ENCODE peak calls at places on chromosomes 2 and 18, in six cellular contexts. I is heart right ventricle, O is PC-9, V is brain microvascular endothelial cell, H is left lung, Z is neuronal stem cell. B is an unnamed sample.
A peak's percentile ranks its signal among the peaks of the same experiment; 100 is the strongest.

GRCh38 chr2:190100298-190100697 is 37.8 kb upstream of the MSTN start:
- DNase-seq in I (no peak), O (no peak), V (no peak), H (no peak), Z (no peak), B (no peak)

GRCh38 chr2:199303814-199304213 is 153.9 kb downstream of the SATB2 start:
- DNase-seq in I (no peak), O (no peak), V (peak; percentile 91), H (no peak), Z (no peak), B (peak; percentile 76)

GRCh38 chr18:35378206-35378795 is 1.2 kb upstream of the ZNF396 start:
- DNase-seq in I (no peak), O (no peak), V (no peak), H (no peak), Z (no peak), B (no peak)

GRCh38 chr2:36338827-36339145 is 16.8 kb upstream of the CRIM1 start:
- DNase-seq in I (no peak), O (peak; percentile 93), V (peak; percentile 57), H (no peak), Z (no peak), B (no peak)

GRCh38 chr2:208265371-208265806 is 666 bp upstream of the PIKFYVE start:
- DNase-seq in I (no peak), O (no peak), V (peak; percentile 61), H (peak; percentile 52), Z (peak; percentile 12), B (no peak)

GRCh38 chr2:128663371-128664050 is 344.8 kb upstream of the HS6ST1 start:
- DNase-seq in I (no peak), O (no peak), V (no peak), H (no peak), Z (no peak), B (no peak)

GRCh38 chr2:220215785-220216184 is 588.4 kb downstream of the SLC4A3 start:
- DNase-seq in I (no peak), O (no peak), V (no peak), H (no peak), Z (no peak), B (no peak)

GRCh38 chr2:61443342-61444041 is 27.4 kb downstream of the USP34 start:
- DNase-seq in I (no peak), O (no peak), V (no peak), H (no peak), Z (no peak), B (no peak)

GRCh38 chr2:231190531-231191197 is 7.8 kb upstream of the ARMC9 start:
- DNase-seq in I (peak; percentile 73), O (no peak), V (peak; percentile 28), H (peak; percentile 63), Z (no peak), B (peak; percentile 95)

GRCh38 chr2:129738799-129739198 is 240.7 kb upstream of the RAB6C start:
- DNase-seq in I (no peak), O (no peak), V (no peak), H (no peak), Z (no peak), B (no peak)

GRCh38 chr2:54528311-54528945 is 72.3 kb downstream of the SPTBN1 start:
- DNase-seq in I (no peak), O (no peak), V (no peak), H (no peak), Z (no peak), B (no peak)

GRCh38 chr2:226524381-226524843 is 275.2 kb downstream of the IRS1 start:
- DNase-seq in I (no peak), O (peak; percentile 35), V (peak; percentile 83), H (no peak), Z (no peak), B (no peak)

GRCh38 chr18:21826196-21826595 is 85.6 kb downstream of the MIB1 start:
- DNase-seq in I (no peak), O (no peak), V (no peak), H (no peak), Z (no peak), B (no peak)

GRCh38 chr18:21823848-21824247 is 83.3 kb downstream of the MIB1 start:
- DNase-seq in I (no peak), O (no peak), V (no peak), H (no peak), Z (no peak), B (no peak)

GRCh38 chr18:21830533-21830932 is 89.9 kb downstream of the MIB1 start:
- DNase-seq in I (no peak), O (no peak), V (no peak), H (no peak), Z (no peak), B (no peak)

GRCh38 chr18:21831413-21831831 is 90.8 kb downstream of the MIB1 start:
- DNase-seq in I (no peak), O (no peak), V (peak; percentile 53), H (no peak), Z (no peak), B (no peak)

GRCh38 chr18:21826641-21827302 is 86.2 kb downstream of the MIB1 start:
- DNase-seq in I (no peak), O (no peak), V (no peak), H (no peak), Z (no peak), B (no peak)
- H3K4me3 ChIP-seq in I (peak overlapping the region; percentile 57), O (no peak overlapping the region), V (no peak overlapping the region), H (no peak overlapping the region), Z (no peak overlapping the region), B (no peak overlapping the region)

DNA sequence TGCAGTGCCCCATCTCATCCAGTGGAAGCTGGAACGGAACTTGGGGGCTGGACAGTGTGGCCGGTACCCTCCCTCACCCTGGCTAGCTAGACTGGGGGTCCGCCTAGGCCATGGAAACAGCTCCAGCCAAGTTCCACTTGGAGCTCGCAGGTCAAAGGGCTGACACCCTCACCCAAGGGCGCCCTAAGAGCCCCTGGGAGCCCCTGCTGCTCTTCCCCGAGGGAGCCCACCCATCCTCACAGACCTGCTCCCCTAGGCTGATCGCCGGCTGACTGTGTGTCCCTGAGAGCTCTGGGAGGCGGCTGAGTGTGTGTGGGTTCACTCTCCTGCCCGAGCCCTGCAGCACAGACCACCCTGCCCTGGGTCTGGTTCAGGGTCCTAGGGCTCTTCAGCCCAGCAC is 118.2 kb upstream of the OTOS start:
- DNase-seq in I (no peak), O (no peak), V (no peak), H (no peak), Z (no peak), B (peak; percentile 71)
- H3K27ac ChIP-seq in I (peak overlapping the region; percentile 93), O (no peak overlapping the region), V (no peak overlapping the region), H (peak overlapping the region; percentile 39), Z (no peak overlapping the region), B (peak overlapping the region; percentile 99)

GRCh38 chr2:19348692-19349091 is 9.7 kb downstream of the OSR1 start:
- DNase-seq in I (no peak), O (no peak), V (no peak), H (no peak), Z (no peak), B (no peak)

GRCh38 chr2:19351499-19351898 is 6.9 kb downstream of the OSR1 start:
- DNase-seq in I (no peak), O (no peak), V (no peak), H (no peak), Z (no peak), B (no peak)

GRCh38 chr2:19349911-19350677 is 8.3 kb downstream of the OSR1 start:
- DNase-seq in I (peak; percentile 76), O (no peak), V (peak; percentile 34), H (no peak), Z (peak; percentile 59), B (peak; percentile 87)

GRCh38 chr2:19351914-19352697 is 6.3 kb downstream of the OSR1 start:
- DNase-seq in I (peak; percentile 43), O (no peak), V (no peak), H (no peak), Z (no peak), B (peak; percentile 78)

GRCh38 chr2:19350678-19351401 is 7.6 kb downstream of the OSR1 start:
- DNase-seq in I (no peak), O (no peak), V (no peak), H (no peak), Z (no peak), B (no peak)
- H3K4me3 ChIP-seq in I (peak overlapping the region; percentile 41), O (no peak overlapping the region), V (peak overlapping the region; percentile 40), H (no peak overlapping the region), Z (peak overlapping the region; percentile 56), B (no peak overlapping the region)

DNA sequence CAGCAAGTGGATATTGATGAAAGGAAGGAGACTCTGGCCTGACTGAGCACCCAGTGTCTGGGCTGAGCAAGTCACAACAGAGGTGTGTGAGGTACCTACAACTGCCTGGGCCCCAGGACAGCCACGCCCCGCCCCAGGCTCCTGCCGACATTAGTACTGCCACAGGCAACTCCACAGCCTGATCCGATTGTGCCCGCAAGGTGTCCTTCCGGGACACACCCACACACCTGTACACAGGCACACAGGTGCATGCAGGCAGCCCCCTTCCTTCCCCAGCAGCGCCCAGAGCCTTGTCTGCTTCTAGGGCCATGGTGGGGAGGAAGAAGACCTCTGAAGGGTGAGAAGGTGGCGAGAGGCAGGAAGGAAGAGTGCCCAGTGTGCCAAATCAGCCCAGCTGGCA is 83.6 kb downstream of the TNS1 start:
- DNase-seq in I (no peak), O (no peak), V (no peak), H (no peak), Z (no peak), B (no peak)
- H3K27ac ChIP-seq in I (peak overlapping the region; percentile 96), O (no peak overlapping the region), V (no peak overlapping the region), H (peak overlapping the region; percentile 71), Z (no peak overlapping the region), B (peak overlapping the region; percentile 94)

DNA sequence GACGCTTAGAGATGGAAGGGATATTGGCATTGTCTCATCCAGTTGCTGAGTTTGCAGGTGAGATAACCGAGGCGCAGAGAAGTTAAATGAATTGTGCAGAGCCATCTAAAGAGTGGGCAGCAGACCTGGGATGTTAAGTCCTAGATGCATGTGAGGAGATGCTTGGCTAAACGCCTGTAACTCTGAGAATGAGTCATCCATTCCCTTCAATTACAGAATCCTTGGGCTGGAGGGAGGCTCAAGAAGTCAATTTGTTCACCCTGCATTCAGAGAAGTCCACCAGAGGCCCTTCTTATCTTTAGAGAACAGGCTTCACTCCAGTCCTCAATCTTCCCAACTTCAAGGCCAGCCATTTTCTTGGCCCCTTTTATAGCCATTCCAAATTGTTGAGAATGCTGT is 1.6 kb downstream of the EHD3 start:
- DNase-seq in I (no peak), O (peak; percentile 42), V (peak; percentile 80), H (no peak), Z (no peak), B (no peak)
- H3K4me3 ChIP-seq in I (peak overlapping the region; percentile 72), O (no peak overlapping the region), V (peak overlapping the region; percentile 85), H (peak overlapping the region; percentile 62), Z (no peak overlapping the region), B (no peak overlapping the region)

GRCh38 chr2:127408807-127409099 is 9.5 kb upstream of the PROC start:
- DNase-seq in I (no peak), O (no peak), V (no peak), H (no peak), Z (no peak), B (no peak)
- H3K27ac ChIP-seq in I (peak overlapping the region; percentile 91), O (peak overlapping the region; percentile 56), V (peak overlapping the region; percentile 72), H (peak overlapping the region; percentile 91), Z (no peak overlapping the region), B (peak overlapping the region; percentile 87)